ENCODE peak calls at places on chromosomes 7 and 10, in eight cellular contexts. R is neural progenitor cell; I is HEK293T; H is AG20443; C is foreskin fibroblast; Z is CD4-positive, alpha-beta T cell; Q is fibroblast of lung; S is NCI-H510A treated with DMSO at 0.1 percent for 48 hours. O is an unnamed sample.

GRCh38 chr10:74925716-74926115 is 99.3 kb downstream of the KAT6B start:
- DNase-seq in Q (no peak), C (no peak), R (no peak), Z (no peak), I (no peak), H (no peak), S (no peak), O (no peak)

GRCh38 chr10:12534824-12535223 is 185.5 kb downstream of the CAMK1D start:
- DNase-seq in C (no peak), Q (peak), S (no peak), R (no peak), Z (no peak), I (no peak), H (no peak), O (no peak)

GRCh38 chr10:103765168-103765567 is 90.2 kb downstream of the SH3PXD2A start:
- DNase-seq in S (no peak), H (peak), Z (no peak), C (peak), I (no peak), Q (peak), R (no peak), O (no peak)

GRCh38 chr10:17229016-17229716 is 1.1 kb downstream of the VIM start:
- DNase-seq in R (peak), I (peak), Q (peak), Z (peak), H (peak), C (peak), S (no peak), O (peak)

GRCh38 chr7:91031757-91032156 is 232.5 kb upstream of the FZD1 start:
- DNase-seq in Q (no peak), S (peak), H (no peak), Z (no peak), C (no peak), R (no peak), I (no peak), O (no peak)

GRCh38 chr10:23523251-23523650 is 84.4 kb downstream of the OTUD1 start:
- DNase-seq in R (no peak), I (no peak), H (no peak), Q (no peak), Z (no peak), C (no peak), S (no peak), O (no peak)

GRCh38 chr10:80163741-80164341 is 31.3 kb downstream of the PLAC9 start:
- DNase-seq in H (peak), C (peak), S (no peak), Z (no peak), I (no peak), R (peak), Q (peak), O (no peak)

GRCh38 chr7:48307041-48307714 is 135.9 kb downstream of the ABCA13 start:
- DNase-seq in C (no peak), I (no peak), Z (no peak), H (no peak), S (no peak), R (no peak), Q (no peak), O (no peak)

GRCh38 chr7:30001953-30002352 is 12.4 kb upstream of the SCRN1 start:
- DNase-seq in H (no peak), Z (no peak), R (no peak), S (no peak), Q (no peak), C (no peak), I (no peak), O (no peak)

GRCh38 chr7:99042957-99043356 is 101.0 kb downstream of the SMURF1 start:
- DNase-seq in H (no peak), C (no peak), Q (peak), R (no peak), Z (no peak), S (no peak), I (no peak), O (no peak)

GRCh38 chr7:46397591-46397990 is 476.5 kb upstream of the IGFBP3 start:
- DNase-seq in Q (no peak), R (no peak), C (no peak), Z (no peak), H (no peak), S (no peak), I (no peak), O (no peak)

O was measured in activated T-helper 1 cell treated with Interleukin-2 at 50 U/mL for 16 hours.